ENCODE peak calls at places on chromosomes 16 and 17, in ten cellular contexts. U is brain microvascular endothelial cell, V is fibroblast of mammary gland, J is kidney, M is left ventricle myocardium inferior, Y is H9, I is ascending aorta, K is cardiac fibroblast, G is bronchial epithelial cell, Q is upper lobe of right lung. N is an unnamed sample.

GRCh38 chr17:14227052-14227451 is 9.6 kb downstream of the CDRT15 start:
- DNase-seq in U (no peak), V (no peak), J (no peak), M (no peak), Y (no peak), I (no peak), K (no peak), G (no peak), Q (no peak), N (no peak)

GRCh38 chr17:79843917-79844815 is 4.9 kb upstream of the CBX4 start:
- DNase-seq in U (no peak), V (peak; percentile 49), J (peak; percentile 90), M (peak; percentile 78), Y (peak; percentile 70), I (no peak), K (peak; percentile 79), G (no peak), Q (peak; percentile 88), N (peak; percentile 80)

GRCh38 chr16:74026373-74027281 is 270.0 kb upstream of the PSMD7 start:
- DNase-seq in U (no peak), V (no peak), J (no peak), M (no peak), Y (peak; percentile 71), I (no peak), K (no peak), G (no peak), Q (no peak), N (no peak)

GRCh38 chr16:25264599-25264998 is 7.0 kb upstream of the ZKSCAN2 start:
- DNase-seq in U (peak; percentile 14), V (no peak), J (no peak), M (no peak), Y (no peak), I (no peak), K (peak; percentile 33), G (no peak), Q (no peak), N (no peak)

GRCh38 chr17:50270430-50271172 is 3.7 kb upstream of the TMEM92 start:
- DNase-seq in U (peak; percentile 63), V (peak; percentile 79), J (peak; percentile 81), M (no peak), Y (peak; percentile 65), I (peak; percentile 63), K (peak; percentile 84), G (no peak), Q (peak; percentile 73), N (peak; percentile 76)

GRCh38 chr16:23348579-23349469 is 46.7 kb downstream of the SCNN1B start:
- DNase-seq in U (no peak), V (no peak), J (peak; percentile 49), M (no peak), Y (peak; percentile 75), I (no peak), K (no peak), G (no peak), Q (no peak), N (no peak)

GRCh38 chr17:40901981-40902862 is 17.2 kb upstream of the KRT20 start:
- DNase-seq in U (no peak), V (peak; percentile 52), J (no peak), M (no peak), Y (no peak), I (no peak), K (no peak), G (peak; percentile 90), Q (no peak), N (no peak)

GRCh38 chr17:72837335-72837734 is 255.2 kb downstream of the SLC39A11 start:
- DNase-seq in U (no peak), V (no peak), J (no peak), M (no peak), Y (no peak), I (no peak), K (no peak), G (no peak), Q (no peak), N (no peak)

GRCh38 chr16:86854058-86854621 is 275.8 kb downstream of the FOXL1 start:
- DNase-seq in U (no peak), V (peak; percentile 99), J (no peak), M (no peak), Y (no peak), I (no peak), K (peak; percentile 26), G (no peak), Q (no peak), N (no peak)

DNA sequence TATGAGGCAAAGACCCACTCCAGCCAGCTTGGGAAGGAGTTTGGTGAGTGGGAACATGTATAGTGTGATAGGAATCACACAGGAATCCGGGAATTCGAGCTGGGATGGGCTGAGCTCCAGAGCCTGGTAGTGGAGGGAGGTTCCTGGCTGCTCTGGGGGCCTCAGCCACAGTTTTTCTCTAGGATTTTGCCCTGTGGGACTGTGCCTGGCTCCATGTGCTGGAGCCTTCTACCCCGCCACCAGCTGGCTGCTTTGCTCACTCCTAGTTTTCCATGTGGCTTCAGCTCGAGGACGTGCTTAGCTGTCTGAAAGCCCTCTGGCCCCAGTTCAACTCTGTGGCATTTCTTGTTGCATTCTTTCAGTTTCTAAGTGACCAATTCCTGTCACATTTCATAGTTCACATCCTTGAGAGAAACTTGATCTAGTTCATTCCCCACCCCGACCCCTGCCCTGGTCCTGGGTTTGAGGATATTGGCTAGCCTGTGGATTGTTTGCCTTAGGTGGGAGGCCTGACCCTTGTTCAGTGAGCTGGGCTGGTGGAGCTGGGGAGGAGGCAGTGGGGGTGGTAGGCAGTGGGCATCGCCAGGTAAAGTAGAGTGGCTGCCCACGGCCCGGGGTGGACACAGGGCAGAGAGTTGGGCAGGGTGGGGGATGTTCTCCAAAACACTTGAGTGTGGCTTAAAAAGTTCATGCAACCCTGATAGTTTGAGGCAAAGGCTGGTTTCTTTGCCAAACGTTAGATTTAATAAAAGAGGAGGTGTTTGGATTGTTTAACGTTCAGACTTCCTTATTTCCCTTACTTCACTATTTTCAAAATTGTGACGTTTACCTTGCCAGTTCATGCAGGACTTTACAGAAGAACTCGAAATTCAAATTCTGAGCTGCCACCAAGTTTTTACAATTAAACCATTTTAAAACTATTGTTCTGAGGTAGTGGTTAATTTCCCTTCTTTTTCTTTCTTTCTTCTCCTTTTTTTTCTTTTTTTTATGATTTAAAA is 5.2 kb downstream of the SEC14L1 start:
- DNase-seq in U (peak; percentile 78), V (peak; percentile 71), J (peak; percentile 91), M (peak; percentile 60), Y (peak; percentile 66), I (peak; percentile 88), K (peak; percentile 88), G (no peak), Q (peak; percentile 79), N (peak; percentile 85)
- TF ChIP-seq CTCF in U (peak; percentile 58), V (peak; percentile 23), J (peak; percentile 14), M (peak; percentile 32), Y (no peak), I (peak; percentile 37), K (peak; percentile 6), G (peak; percentile 26), Q (peak; percentile 30), N (no peak)

GRCh38 chr16:71287454-71287853 is 1.7 kb downstream of the CMTR2 start:
- DNase-seq in U (no peak), V (no peak), J (no peak), M (no peak), Y (no peak), I (no peak), K (no peak), G (no peak), Q (no peak), N (no peak)

GRCh38 chr16:71288570-71288889 is 672 bp downstream of the CMTR2 start:
- DNase-seq in U (no peak), V (peak; percentile 12), J (no peak), M (no peak), Y (no peak), I (no peak), K (no peak), G (peak; percentile 51), Q (no peak), N (no peak)

GRCh38 chr16:71288890-71289731 is at the start of gene CMTR2:
- DNase-seq in U (peak; percentile 95), V (peak; percentile 95), J (peak; percentile 99), M (peak; percentile 95), Y (peak; percentile 99), I (peak; percentile 95), K (peak; percentile 99), G (peak; percentile 91), Q (peak; percentile 98), N (peak; percentile 92)

GRCh38 chr16:71287903-71288302 is 1.3 kb downstream of the CMTR2 start:
- DNase-seq in U (no peak), V (no peak), J (no peak), M (no peak), Y (no peak), I (no peak), K (no peak), G (peak; percentile 55), Q (no peak), N (no peak)

GRCh38 chr16:71289732-71290062 is 495 bp upstream of the CMTR2 start:
- DNase-seq in U (no peak), V (no peak), J (no peak), M (no peak), Y (no peak), I (no peak), K (no peak), G (no peak), Q (no peak), N (no peak)
- TF ChIP-seq CTCF in U (no peak), V (no peak), J (no peak), M (no peak), Y (no peak), I (no peak), K (no peak), G (no peak), Q (no peak), N (no peak)

GRCh38 chr16:1395444-1396074 is 18.9 kb downstream of the UNKL start:
- DNase-seq in U (no peak), V (no peak), J (no peak), M (no peak), Y (no peak), I (no peak), K (no peak), G (no peak), Q (no peak), N (no peak)

GRCh38 chr16:1397779-1398178 is 16.7 kb downstream of the UNKL start:
- DNase-seq in U (no peak), V (no peak), J (no peak), M (no peak), Y (no peak), I (no peak), K (no peak), G (no peak), Q (no peak), N (no peak)

GRCh38 chr16:1401061-1401757 is 13.3 kb downstream of the UNKL start:
- DNase-seq in U (no peak), V (no peak), J (no peak), M (no peak), Y (no peak), I (no peak), K (no peak), G (no peak), Q (no peak), N (no peak)

GRCh38 chr16:1398826-1399581 is 15.5 kb downstream of the UNKL start:
- DNase-seq in U (no peak), V (no peak), J (no peak), M (no peak), Y (no peak), I (no peak), K (no peak), G (no peak), Q (no peak), N (no peak)

GRCh38 chr16:1398351-1398750 is 16.2 kb downstream of the UNKL start:
- DNase-seq in U (no peak), V (no peak), J (no peak), M (no peak), Y (no peak), I (no peak), K (no peak), G (no peak), Q (no peak), N (no peak)
- TF ChIP-seq CTCF in U (no peak), V (no peak), J (no peak), M (no peak), Y (no peak), I (no peak), K (no peak), G (no peak), Q (no peak), N (no peak)

GRCh38 chr16:70703041-70703834 is 17.4 kb upstream of the MTSS2 start:
- DNase-seq in U (peak; percentile 71), V (peak; percentile 87), J (no peak), M (peak; percentile 52), Y (peak; percentile 68), I (peak; percentile 93), K (peak; percentile 66), G (peak; percentile 52), Q (no peak), N (peak; percentile 96)
- TF ChIP-seq CTCF in U (peak; percentile 73), V (peak; percentile 30), J (no peak), M (peak; percentile 49), Y (peak; percentile 37), I (peak; percentile 43), K (peak; percentile 26), G (peak; percentile 45), Q (peak; percentile 28), N (peak; percentile 70)